ENCODE peak calls at places on chromosomes 16 and 17, in ten cellular contexts. C is OCI-LY7, F is GM23338, S is SK-N-SH, V is HCT116, L is MM.1S, T is GM23248, P is hepatocyte, M is PC-3, R is Karpas-422. N is an unnamed sample. For H3K4me1 and H3K9me2, the result is how much of the 10 kb centered on the place peaks cover.

GRCh38 chr16:10080031-10080772 is 102.0 kb downstream of the GRIN2A start:
- DNase-seq in C (no peak), F (no peak), S (peak), V (peak), L (no peak), T (peak), P (peak), M (peak), R (no peak), N (peak)

GRCh38 chr17:47276868-47277267 is 23.2 kb downstream of the ITGB3 start:
- DNase-seq in C (no peak), F (peak), S (no peak), V (no peak), L (no peak), T (peak), P (peak), M (peak), R (no peak), N (no peak)

GRCh38 chr17:62456016-62456415 is 22.6 kb upstream of the TLK2 start:
- DNase-seq in C (no peak), F (no peak), S (no peak), V (no peak), L (no peak), T (no peak), P (no peak), M (no peak), R (no peak), N (no peak)

GRCh38 chr17:14768923-14769322 is 468.0 kb downstream of the HS3ST3B1 start:
- DNase-seq in C (peak), F (no peak), S (no peak), V (no peak), L (no peak), T (no peak), P (no peak), M (no peak), R (no peak), N (no peak)

GRCh38 chr16:13919330-13919682 is 648 bp upstream of the ERCC4 start:
- DNase-seq in C (peak), F (peak), S (peak), V (peak), L (peak), T (peak), P (peak), M (peak), R (peak), N (no peak)

GRCh38 chr16:52002021-52002420 is 544.9 kb downstream of the TOX3 start:
- DNase-seq in C (no peak), F (no peak), S (no peak), V (no peak), L (no peak), T (no peak), P (no peak), M (no peak), R (no peak), N (no peak)

GRCh38 chr17:76179496-76180467 is 38.7 kb upstream of the FOXJ1 start:
- DNase-seq in C (peak), F (no peak), S (no peak), V (no peak), L (peak), T (peak), P (no peak), M (peak), R (peak), N (no peak)

GRCh38 chr16:87951550-87952538 is 610 bp downstream of the BANP start:
- DNase-seq in C (peak), F (peak), S (peak), V (no peak), L (no peak), T (peak), P (peak), M (no peak), R (peak), N (peak)

GRCh38 chr17:62591323-62591722 is 36.1 kb upstream of the MRC2 start:
- DNase-seq in C (no peak), F (no peak), S (no peak), V (no peak), L (no peak), T (no peak), P (no peak), M (no peak), R (no peak), N (no peak)

GRCh38 chr17:4072487-4073157 is 70.2 kb downstream of the ZZEF1 start:
- DNase-seq in C (no peak), F (no peak), S (no peak), V (no peak), L (no peak), T (peak), P (no peak), M (peak), R (no peak), N (peak)

GRCh38 chr16:81405702-81406113 is 38.9 kb upstream of the CMIP start:
- DNase-seq in C (no peak), F (peak), S (no peak), V (peak), L (no peak), T (peak), P (peak), M (peak), R (no peak), N (peak)

DNA sequence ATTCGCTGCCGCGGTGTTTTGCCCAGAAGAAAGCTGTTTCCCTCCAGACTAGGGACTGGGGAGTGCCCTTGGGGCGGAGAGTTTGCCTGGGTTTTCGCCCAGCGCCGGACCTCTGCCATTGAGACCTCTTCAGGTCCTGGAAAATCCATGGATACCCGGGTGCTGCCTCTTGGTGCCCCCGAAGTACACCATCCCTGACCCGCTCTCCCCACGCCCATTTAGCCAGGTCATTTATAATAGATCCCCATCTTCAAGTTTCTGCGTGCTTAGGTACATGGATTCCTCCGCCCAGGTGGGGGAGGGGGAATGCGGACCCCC is 15.0 kb upstream of the CBX8 start:
- DNase-seq in C (no peak), F (no peak), S (no peak), V (no peak), L (no peak), T (no peak), P (no peak), M (no peak), R (peak), N (no peak)
- H3K4me1 ChIP-seq in C (under half), F (under half), S (under half), V (under half), L (under half), T (under half), P (under half), M (under half), R (under half), N (under half)

GRCh38 chr17:31496601-31497000 is 105.1 kb downstream of the RAB11FIP4 start:
- DNase-seq in C (no peak), F (no peak), S (no peak), V (no peak), L (no peak), T (no peak), P (no peak), M (no peak), R (no peak), N (no peak)

GRCh38 chr17:31497431-31497830 is 106.0 kb downstream of the RAB11FIP4 start:
- DNase-seq in C (no peak), F (no peak), S (no peak), V (no peak), L (no peak), T (no peak), P (no peak), M (no peak), R (no peak), N (no peak)

GRCh38 chr17:31497994-31498826 is 106.7 kb downstream of the RAB11FIP4 start:
- DNase-seq in C (no peak), F (no peak), S (no peak), V (no peak), L (no peak), T (no peak), P (no peak), M (no peak), R (no peak), N (no peak)

GRCh38 chr17:31496097-31496496 is 104.6 kb downstream of the RAB11FIP4 start:
- DNase-seq in C (no peak), F (no peak), S (no peak), V (no peak), L (no peak), T (no peak), P (no peak), M (no peak), R (no peak), N (no peak)

GRCh38 chr17:31499771-31500554 is 108.5 kb downstream of the RAB11FIP4 start:
- DNase-seq in C (no peak), F (peak), S (peak), V (peak), L (no peak), T (peak), P (no peak), M (peak), R (no peak), N (peak)
- H3K4me2 ChIP-seq in C (no peak), F (peak), S (no peak), V (peak), L (no peak), T (peak), P (peak), M (peak), R (no peak), N (peak)

GRCh38 chr17:82298538-82299421 is 18.6 kb downstream of the CD7 start:
- DNase-seq in C (no peak), F (no peak), S (peak), V (no peak), L (no peak), T (no peak), P (no peak), M (no peak), R (no peak), N (no peak)
- H3K9me2 ChIP-seq in C (under half), F (under half), S (under half), V (under half), L (under half), T (under half), P (under half), M (under half), R (under half), N (under half)

GRCh38 chr17:30816165-30816564 is 8.3 kb downstream of the CRLF3 start:
- DNase-seq in C (no peak), F (no peak), S (no peak), V (no peak), L (no peak), T (no peak), P (no peak), M (peak), R (no peak), N (no peak)

GRCh38 chr17:30821751-30822723 is 2.5 kb downstream of the CRLF3 start:
- DNase-seq in C (peak), F (peak), S (no peak), V (no peak), L (no peak), T (no peak), P (no peak), M (no peak), R (peak), N (no peak)

GRCh38 chr17:30824002-30824355 is 513 bp downstream of the CRLF3 start:
- DNase-seq in C (peak), F (no peak), S (peak), V (no peak), L (no peak), T (peak), P (peak), M (no peak), R (peak), N (no peak)

GRCh38 chr17:30823425-30823824 is 1.1 kb downstream of the CRLF3 start:
- DNase-seq in C (no peak), F (no peak), S (no peak), V (no peak), L (no peak), T (no peak), P (no peak), M (no peak), R (peak), N (no peak)

DNA sequence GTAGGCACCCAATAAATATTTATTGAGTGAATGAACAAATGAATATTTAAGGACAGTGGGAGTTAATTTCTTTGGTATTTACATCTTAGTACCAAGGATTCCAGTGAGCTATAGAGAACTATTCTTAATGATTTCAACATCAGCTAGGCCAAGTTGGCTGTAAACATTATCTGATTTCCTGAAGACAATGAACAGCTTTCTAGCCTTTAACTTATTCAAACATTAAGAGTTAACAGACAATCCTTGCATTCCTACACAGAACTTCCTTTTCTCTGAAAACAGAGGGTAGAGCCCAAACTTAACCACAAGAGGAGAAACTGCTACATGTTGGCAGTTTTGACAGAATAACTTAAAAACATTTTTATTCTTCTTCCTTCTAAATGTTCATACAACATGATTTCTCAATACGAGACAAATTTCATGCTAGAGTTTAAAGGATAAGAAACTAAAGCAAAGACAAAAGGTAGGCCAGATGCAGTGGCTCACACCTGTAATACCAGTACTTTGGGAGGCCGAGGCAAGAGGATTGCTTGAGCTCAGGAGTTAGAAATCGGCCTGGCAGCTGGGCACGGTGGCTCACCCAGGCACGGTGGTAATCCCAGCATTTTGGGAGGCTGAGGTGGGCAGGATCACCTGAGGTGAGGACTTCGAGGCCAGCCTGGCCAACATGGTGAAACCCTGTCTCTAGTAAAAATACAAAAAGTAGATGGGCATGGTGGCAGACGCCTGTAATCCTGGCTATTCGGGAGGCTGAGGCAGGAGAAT is 4.4 kb downstream of the CRLF3 start:
- DNase-seq in C (no peak), F (no peak), S (no peak), V (no peak), L (no peak), T (peak), P (no peak), M (no peak), R (no peak), N (no peak)
- H3K4me1 ChIP-seq in C (under half), F (under half), S (under half), V (under half), L (under half), T (under half), P (under half), M (under half), R (under half), N (under half)

DNA sequence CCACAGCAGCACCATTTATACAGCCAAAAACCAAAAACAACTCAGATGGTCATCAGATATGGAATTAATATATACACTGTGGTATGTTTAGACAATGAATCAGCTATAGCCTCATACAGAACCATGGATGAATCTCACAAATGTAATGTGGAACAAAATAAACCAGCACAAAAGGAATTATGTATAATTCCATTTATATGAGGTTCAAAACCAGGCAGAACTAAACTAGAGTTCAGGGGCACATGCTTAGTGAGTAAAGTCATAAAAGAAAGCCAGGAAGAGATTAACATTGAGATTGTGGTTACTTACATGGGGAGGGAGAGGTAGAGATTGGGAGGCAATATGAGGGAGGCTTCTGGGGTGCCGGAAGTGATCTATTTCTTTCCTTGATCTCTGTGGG is 231.1 kb downstream of the COPRS start:
- DNase-seq in C (no peak), F (no peak), S (no peak), V (no peak), L (no peak), T (peak), P (no peak), M (peak), R (no peak), N (peak)
- H3K4me2 ChIP-seq in C (no peak), F (no peak), S (no peak), V (no peak), L (no peak), T (peak), P (no peak), M (no peak), R (no peak), N (no peak)

DNA sequence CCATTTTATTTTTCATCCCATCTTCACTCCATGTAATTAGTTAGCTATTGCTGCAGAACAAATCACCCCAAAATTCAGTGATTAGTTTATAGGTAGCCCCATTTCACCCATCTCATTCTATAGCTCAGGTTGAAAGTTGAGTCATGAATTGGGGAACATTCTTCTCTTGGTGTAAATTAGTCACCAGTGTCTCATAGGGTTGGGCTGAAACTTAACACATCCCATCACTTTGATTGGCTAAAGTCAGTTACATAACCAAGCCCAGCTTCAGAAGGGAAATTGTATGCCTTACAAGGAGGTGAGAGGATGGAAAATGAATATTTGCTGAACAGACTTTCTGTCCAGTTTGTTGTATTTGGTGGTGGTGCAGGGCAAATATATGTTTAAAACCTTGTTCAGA is 477.5 kb downstream of the WWOX start:
- DNase-seq in C (no peak), F (no peak), S (no peak), V (no peak), L (no peak), T (no peak), P (no peak), M (peak), R (no peak), N (no peak)
- H3K9me2 ChIP-seq in C (under half), F (under half), S (under half), V (under half), L (under half), T (under half), P (under half), M (under half), R (under half), N (under half)

GRCh38 chr17:77306048-77306789 is 165.4 kb downstream of the SEC14L1 start:
- DNase-seq in C (no peak), F (no peak), S (no peak), V (no peak), L (no peak), T (no peak), P (no peak), M (no peak), R (no peak), N (no peak)

GRCh38 chr17:77303620-77304019 is 162.9 kb downstream of the SEC14L1 start:
- DNase-seq in C (no peak), F (no peak), S (no peak), V (no peak), L (no peak), T (peak), P (no peak), M (no peak), R (no peak), N (no peak)

GRCh38 chr17:77304746-77305473 is 164.1 kb downstream of the SEC14L1 start:
- DNase-seq in C (no peak), F (no peak), S (no peak), V (no peak), L (no peak), T (no peak), P (no peak), M (no peak), R (no peak), N (no peak)

GRCh38 chr17:77302682-77303081 is 161.9 kb downstream of the SEC14L1 start:
- DNase-seq in C (no peak), F (no peak), S (no peak), V (no peak), L (no peak), T (no peak), P (no peak), M (no peak), R (no peak), N (no peak)

DNA sequence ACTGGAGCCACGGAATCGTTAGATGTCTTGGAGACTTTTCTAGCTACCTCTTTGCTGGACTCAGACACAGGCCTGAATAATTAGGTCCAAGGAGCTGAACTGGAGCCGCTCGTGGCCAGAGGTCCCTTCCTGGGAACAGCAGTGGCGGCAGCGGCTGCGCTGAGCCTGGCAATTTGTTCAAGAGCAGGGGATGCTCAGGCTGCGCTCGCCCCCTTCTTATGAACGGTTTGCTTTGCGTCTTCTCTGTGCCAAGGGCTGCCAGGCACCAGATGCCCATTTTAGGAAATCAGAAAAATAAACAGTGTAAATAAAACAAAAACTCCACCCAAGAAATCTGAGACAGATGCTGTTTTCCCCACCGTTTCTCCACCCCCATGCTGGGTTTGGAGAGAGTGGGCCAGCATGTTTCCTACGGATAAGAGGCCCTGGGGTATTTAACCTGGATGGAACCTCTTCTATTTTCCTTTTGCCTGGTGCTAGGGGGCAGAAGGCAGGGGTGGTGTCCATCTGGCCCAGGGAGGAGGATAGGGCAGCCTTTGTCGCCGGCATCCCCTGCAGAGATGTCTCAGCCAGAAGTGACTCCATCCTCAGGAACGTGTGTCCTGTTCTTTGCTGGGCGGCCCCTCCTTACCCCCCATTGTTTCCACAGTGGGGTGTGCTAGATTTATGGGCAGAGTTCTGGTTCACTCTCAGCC is 163.4 kb downstream of the SEC14L1 start:
- DNase-seq in C (no peak), F (no peak), S (peak), V (no peak), L (no peak), T (peak), P (no peak), M (no peak), R (no peak), N (no peak)
- H3K4me1 ChIP-seq in C (under half), F (under half), S (under half), V (half or more), L (under half), T (under half), P (half or more), M (under half), R (under half), N (under half)

DNA sequence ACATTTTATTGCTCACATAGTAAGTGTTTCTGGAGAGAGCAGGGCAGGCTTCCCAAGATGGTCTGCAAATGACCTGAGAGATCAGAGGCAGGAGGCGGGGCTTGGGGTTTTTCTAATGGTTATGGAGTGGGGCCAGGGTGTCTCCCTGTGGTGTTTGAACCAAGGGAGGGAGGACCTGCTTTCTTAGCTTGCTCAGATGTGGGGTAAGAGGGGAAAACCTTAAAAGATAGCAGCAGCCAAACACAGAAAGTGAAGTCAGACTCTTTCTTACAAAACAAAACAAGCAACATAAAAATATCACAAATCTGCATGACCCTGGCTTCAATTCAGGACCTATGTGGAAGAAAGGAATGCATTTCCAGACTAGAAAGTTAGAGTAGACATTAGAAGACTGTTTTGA is 22.9 kb upstream of the DNAJA2 start:
- DNase-seq in C (no peak), F (peak), S (no peak), V (no peak), L (no peak), T (no peak), P (no peak), M (no peak), R (no peak), N (no peak)
- H3K4me2 ChIP-seq in C (no peak), F (no peak), S (no peak), V (no peak), L (no peak), T (no peak), P (no peak), M (no peak), R (no peak), N (no peak)

GRCh38 chr17:11284811-11285210 is 43.8 kb downstream of the SHISA6 start:
- DNase-seq in C (no peak), F (no peak), S (no peak), V (no peak), L (no peak), T (no peak), P (no peak), M (no peak), R (no peak), N (no peak)
- H3K9me2 ChIP-seq in C (under half), F (under half), S (under half), V (under half), L (under half), T (under half), P (under half), M (under half), R (under half), N (under half)